ENCODE peak calls at places on chromosomes 6 and 20, in nine cellular contexts. One of them, this sample, is unnamed.

GRCh38 chr6:119842191-119842590 is 492.6 kb upstream of the MAN1A1 start:
- DNase-seq in B cell: no peak
- DNase-seq in AG10803: no peak
- DNase-seq in fibroblast of the aortic adventitia: no peak
- DNase-seq in choroid plexus epithelial cell: no peak
- DNase-seq in progenitor cell of endocrine pancreas: no peak
- DNase-seq in A549: no peak
- DNase-seq in epithelial cell of esophagus: no peak
- DNase-seq in H9: no peak
- DNase-seq in this sample: no peak

GRCh38 chr20:38642498-38642897 is 40.9 kb downstream of the ARHGAP40 start:
- DNase-seq in B cell: no peak
- DNase-seq in AG10803: no peak
- DNase-seq in fibroblast of the aortic adventitia: no peak
- DNase-seq in choroid plexus epithelial cell: no peak
- DNase-seq in progenitor cell of endocrine pancreas: no peak
- DNase-seq in A549: no peak
- DNase-seq in epithelial cell of esophagus: no peak
- DNase-seq in H9: no peak
- DNase-seq in this sample: no peak

GRCh38 chr20:13610205-13610604 is 28.5 kb downstream of the TASP1 start:
- DNase-seq in B cell: no peak
- DNase-seq in AG10803: no peak
- DNase-seq in fibroblast of the aortic adventitia: no peak
- DNase-seq in choroid plexus epithelial cell: no peak
- DNase-seq in progenitor cell of endocrine pancreas: no peak
- DNase-seq in A549: peak; percentile 38
- DNase-seq in epithelial cell of esophagus: no peak
- DNase-seq in H9: peak; percentile 49
- DNase-seq in this sample: no peak

GRCh38 chr6:24329022-24329421 is 28.8 kb downstream of the DCDC2 start:
- DNase-seq in B cell: no peak
- DNase-seq in AG10803: no peak
- DNase-seq in fibroblast of the aortic adventitia: no peak
- DNase-seq in choroid plexus epithelial cell: no peak
- DNase-seq in progenitor cell of endocrine pancreas: no peak
- DNase-seq in A549: no peak
- DNase-seq in epithelial cell of esophagus: no peak
- DNase-seq in H9: no peak
- DNase-seq in this sample: no peak

GRCh38 chr20:52749938-52750337 is 222.2 kb upstream of the TSHZ2 start:
- DNase-seq in B cell: no peak
- DNase-seq in AG10803: no peak
- DNase-seq in fibroblast of the aortic adventitia: no peak
- DNase-seq in choroid plexus epithelial cell: no peak
- DNase-seq in progenitor cell of endocrine pancreas: no peak
- DNase-seq in A549: no peak
- DNase-seq in epithelial cell of esophagus: no peak
- DNase-seq in H9: no peak
- DNase-seq in this sample: no peak

GRCh38 chr6:136782021-136782770 is 10.1 kb downstream of the MAP3K5 start:
- DNase-seq in B cell: no peak
- DNase-seq in AG10803: peak; percentile 62
- DNase-seq in fibroblast of the aortic adventitia: peak; percentile 62
- DNase-seq in choroid plexus epithelial cell: peak; percentile 80
- DNase-seq in progenitor cell of endocrine pancreas: no peak
- DNase-seq in A549: no peak
- DNase-seq in epithelial cell of esophagus: peak; percentile 84
- DNase-seq in H9: no peak
- DNase-seq in this sample: peak; percentile 57

GRCh38 chr6:14841901-14842421 is 403.9 kb upstream of the JARID2 start:
- DNase-seq in B cell: no peak
- DNase-seq in AG10803: peak; percentile 100
- DNase-seq in fibroblast of the aortic adventitia: peak; percentile 99
- DNase-seq in choroid plexus epithelial cell: peak; percentile 97
- DNase-seq in progenitor cell of endocrine pancreas: no peak
- DNase-seq in A549: peak; percentile 11
- DNase-seq in epithelial cell of esophagus: peak; percentile 43
- DNase-seq in H9: no peak
- DNase-seq in this sample: peak; percentile 86

GRCh38 chr20:47330933-47331708 is 25.4 kb downstream of the ZMYND8 start:
- DNase-seq in B cell: no peak
- DNase-seq in AG10803: peak; percentile 91
- DNase-seq in fibroblast of the aortic adventitia: peak; percentile 74
- DNase-seq in choroid plexus epithelial cell: peak; percentile 89
- DNase-seq in progenitor cell of endocrine pancreas: no peak
- DNase-seq in A549: peak; percentile 87
- DNase-seq in epithelial cell of esophagus: peak; percentile 78
- DNase-seq in H9: no peak
- DNase-seq in this sample: peak; percentile 87

GRCh38 chr20:12072945-12073245 is 155.2 kb downstream of the BTBD3 start:
- DNase-seq in B cell: no peak
- DNase-seq in AG10803: peak; percentile 62
- DNase-seq in fibroblast of the aortic adventitia: peak; percentile 60
- DNase-seq in choroid plexus epithelial cell: peak; percentile 66
- DNase-seq in progenitor cell of endocrine pancreas: no peak
- DNase-seq in A549: no peak
- DNase-seq in epithelial cell of esophagus: no peak
- DNase-seq in H9: no peak
- DNase-seq in this sample: peak; percentile 75

GRCh38 chr6:40444811-40445210 is 142.4 kb downstream of the LRFN2 start:
- DNase-seq in B cell: no peak
- DNase-seq in AG10803: no peak
- DNase-seq in fibroblast of the aortic adventitia: no peak
- DNase-seq in choroid plexus epithelial cell: no peak
- DNase-seq in progenitor cell of endocrine pancreas: no peak
- DNase-seq in A549: no peak
- DNase-seq in epithelial cell of esophagus: peak; percentile 60
- DNase-seq in H9: no peak
- DNase-seq in this sample: no peak

GRCh38 chr6:56101141-56101553 is 146.2 kb downstream of the COL21A1 start:
- DNase-seq in B cell: no peak
- DNase-seq in AG10803: peak; percentile 97
- DNase-seq in fibroblast of the aortic adventitia: peak; percentile 97
- DNase-seq in choroid plexus epithelial cell: peak; percentile 97
- DNase-seq in progenitor cell of endocrine pancreas: no peak
- DNase-seq in A549: peak; percentile 77
- DNase-seq in epithelial cell of esophagus: peak; percentile 95
- DNase-seq in H9: no peak
- DNase-seq in this sample: peak; percentile 97

GRCh38 chr6:117906905-117907599 is at the start of gene SLC35F1:
- DNase-seq in B cell: no peak
- DNase-seq in AG10803: peak; percentile 21
- DNase-seq in fibroblast of the aortic adventitia: peak; percentile 7
- DNase-seq in choroid plexus epithelial cell: peak; percentile 33
- DNase-seq in progenitor cell of endocrine pancreas: peak; percentile 69
- DNase-seq in A549: peak; percentile 6
- DNase-seq in epithelial cell of esophagus: peak; percentile 47
- DNase-seq in H9: peak; percentile 87
- DNase-seq in this sample: peak; percentile 27

GRCh38 chr6:16684896-16685554 is 76.2 kb downstream of the ATXN1 start:
- DNase-seq in B cell: peak; percentile 63
- DNase-seq in AG10803: peak; percentile 65
- DNase-seq in fibroblast of the aortic adventitia: peak; percentile 68
- DNase-seq in choroid plexus epithelial cell: peak; percentile 73
- DNase-seq in progenitor cell of endocrine pancreas: no peak
- DNase-seq in A549: peak; percentile 55
- DNase-seq in epithelial cell of esophagus: peak; percentile 96
- DNase-seq in H9: no peak
- DNase-seq in this sample: peak; percentile 50

GRCh38 chr6:2909718-2910117 is 6.6 kb upstream of the SERPINB9 start:
- DNase-seq in B cell: no peak
- DNase-seq in AG10803: no peak
- DNase-seq in fibroblast of the aortic adventitia: no peak
- DNase-seq in choroid plexus epithelial cell: peak; percentile 46
- DNase-seq in progenitor cell of endocrine pancreas: no peak
- DNase-seq in A549: no peak
- DNase-seq in epithelial cell of esophagus: no peak
- DNase-seq in H9: peak; percentile 24
- DNase-seq in this sample: no peak

GRCh38 chr6:97630592-97630991 is 347.6 kb upstream of the MMS22L start:
- DNase-seq in B cell: no peak
- DNase-seq in AG10803: peak; percentile 39
- DNase-seq in fibroblast of the aortic adventitia: peak; percentile 2
- DNase-seq in choroid plexus epithelial cell: peak; percentile 57
- DNase-seq in progenitor cell of endocrine pancreas: no peak
- DNase-seq in A549: no peak
- DNase-seq in epithelial cell of esophagus: peak; percentile 81
- DNase-seq in H9: no peak
- DNase-seq in this sample: peak; percentile 47

GRCh38 chr6:159116343-159116742 is 52.9 kb upstream of the FNDC1 start:
- DNase-seq in B cell: peak; percentile 93
- DNase-seq in AG10803: no peak
- DNase-seq in fibroblast of the aortic adventitia: no peak
- DNase-seq in choroid plexus epithelial cell: no peak
- DNase-seq in progenitor cell of endocrine pancreas: no peak
- DNase-seq in A549: no peak
- DNase-seq in epithelial cell of esophagus: no peak
- DNase-seq in H9: no peak
- DNase-seq in this sample: no peak

GRCh38 chr6:134230087-134230717 is 87.7 kb downstream of the SGK1 start:
- DNase-seq in B cell: no peak
- DNase-seq in AG10803: no peak
- DNase-seq in fibroblast of the aortic adventitia: no peak
- DNase-seq in choroid plexus epithelial cell: no peak
- DNase-seq in progenitor cell of endocrine pancreas: no peak
- DNase-seq in A549: no peak
- DNase-seq in epithelial cell of esophagus: no peak
- DNase-seq in H9: no peak
- DNase-seq in this sample: no peak

GRCh38 chr6:40634429-40634828 is 47.3 kb upstream of the LRFN2 start:
- DNase-seq in B cell: no peak
- DNase-seq in AG10803: no peak
- DNase-seq in fibroblast of the aortic adventitia: no peak
- DNase-seq in choroid plexus epithelial cell: no peak
- DNase-seq in progenitor cell of endocrine pancreas: no peak
- DNase-seq in A549: no peak
- DNase-seq in epithelial cell of esophagus: no peak
- DNase-seq in H9: no peak
- DNase-seq in this sample: no peak

GRCh38 chr20:47785900-47786762 is 850 bp upstream of the SULF2 start:
- DNase-seq in B cell: peak; percentile 49
- DNase-seq in AG10803: peak; percentile 83
- DNase-seq in fibroblast of the aortic adventitia: peak; percentile 76
- DNase-seq in choroid plexus epithelial cell: peak; percentile 85
- DNase-seq in progenitor cell of endocrine pancreas: peak; percentile 57
- DNase-seq in A549: peak; percentile 80
- DNase-seq in epithelial cell of esophagus: peak; percentile 85
- DNase-seq in H9: peak; percentile 67
- DNase-seq in this sample: peak; percentile 73

DNA sequence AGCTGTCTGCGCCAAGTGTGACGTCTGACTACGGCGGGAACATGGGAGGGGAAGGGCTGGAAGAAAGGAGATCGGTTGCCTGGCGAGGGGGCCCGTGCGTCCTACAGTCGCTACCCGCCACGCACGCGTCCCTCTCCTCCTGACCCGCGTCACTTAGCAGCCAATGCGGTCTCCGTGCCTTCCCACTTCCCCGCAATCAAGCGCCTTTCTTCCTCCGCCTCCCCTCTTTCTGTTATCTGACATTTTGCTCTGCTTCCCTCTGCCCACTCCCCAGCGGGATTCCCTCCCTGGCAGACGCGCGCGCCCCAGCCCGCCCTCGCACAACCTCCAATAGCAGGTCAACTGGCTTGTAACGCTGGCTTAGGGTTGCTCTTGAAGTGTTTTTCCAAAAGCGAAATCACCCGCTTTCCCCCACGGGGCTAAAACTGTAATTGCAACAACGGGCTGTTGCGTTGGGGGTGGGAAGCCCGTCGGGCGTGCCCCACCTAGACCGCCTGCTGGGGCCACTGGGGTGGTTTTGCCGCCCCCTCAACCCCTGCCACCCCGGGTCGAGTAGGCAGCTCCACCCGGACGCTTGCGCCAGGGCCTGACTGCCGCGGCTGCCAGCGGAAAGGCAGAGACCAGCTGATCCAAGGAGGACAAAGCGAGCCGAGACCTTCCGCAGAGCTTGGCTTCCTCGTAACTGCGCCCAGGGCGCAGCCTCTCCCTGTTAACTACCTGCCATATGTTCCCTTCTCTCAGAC is 6.2 kb upstream of the SOX4 start:
- DNase-seq in B cell: peak; percentile 52
- DNase-seq in AG10803: peak; percentile 53
- DNase-seq in fibroblast of the aortic adventitia: peak; percentile 76
- DNase-seq in choroid plexus epithelial cell: peak; percentile 74
- DNase-seq in progenitor cell of endocrine pancreas: peak; percentile 53
- DNase-seq in A549: peak; percentile 61
- DNase-seq in epithelial cell of esophagus: peak; percentile 74
- DNase-seq in H9: peak; percentile 75
- DNase-seq in this sample: peak; percentile 65
- TF ChIP-seq CTCF in B cell: peak; percentile 28
- TF ChIP-seq CTCF in AG10803: peak; percentile 38
- TF ChIP-seq CTCF in fibroblast of the aortic adventitia: peak; percentile 54
- TF ChIP-seq CTCF in choroid plexus epithelial cell: peak; percentile 51
- TF ChIP-seq CTCF in progenitor cell of endocrine pancreas: peak; percentile 49
- TF ChIP-seq CTCF in A549: no peak
- TF ChIP-seq CTCF in epithelial cell of esophagus: peak; percentile 17
- TF ChIP-seq CTCF in H9: peak; percentile 28
- TF ChIP-seq CTCF in this sample: peak; percentile 34

DNA sequence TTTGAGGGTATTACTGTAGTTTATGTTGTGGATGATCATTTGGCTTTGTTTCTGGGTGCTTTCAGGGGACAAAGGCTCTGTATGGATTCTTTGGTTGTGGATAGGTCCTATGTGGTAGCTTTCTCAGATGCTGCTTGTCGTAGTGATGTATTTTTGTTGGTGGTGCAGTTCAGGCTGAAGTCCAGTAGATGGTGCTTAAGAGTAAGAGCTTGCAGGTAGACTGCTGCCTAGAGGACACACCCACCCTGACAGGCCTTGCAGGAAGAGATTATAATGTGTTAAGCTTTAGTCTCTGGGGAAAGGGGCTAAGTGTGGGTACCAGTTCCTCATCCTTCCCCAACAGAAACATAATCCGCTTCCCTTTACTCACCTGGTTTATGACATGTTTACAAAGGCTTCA is 62.6 kb upstream of the ADGRB3 start:
- DNase-seq in B cell: no peak
- DNase-seq in AG10803: no peak
- DNase-seq in fibroblast of the aortic adventitia: no peak
- DNase-seq in choroid plexus epithelial cell: peak; percentile 43
- DNase-seq in progenitor cell of endocrine pancreas: no peak
- DNase-seq in A549: peak; percentile 47
- DNase-seq in epithelial cell of esophagus: peak; percentile 60
- DNase-seq in H9: peak; percentile 78
- DNase-seq in this sample: peak; percentile 11
- TF ChIP-seq CTCF in B cell: no peak
- TF ChIP-seq CTCF in AG10803: peak; percentile 11
- TF ChIP-seq CTCF in fibroblast of the aortic adventitia: peak; percentile 14
- TF ChIP-seq CTCF in choroid plexus epithelial cell: peak; percentile 49
- TF ChIP-seq CTCF in progenitor cell of endocrine pancreas: peak; percentile 57
- TF ChIP-seq CTCF in A549: no peak
- TF ChIP-seq CTCF in epithelial cell of esophagus: peak; percentile 54
- TF ChIP-seq CTCF in H9: peak; percentile 80
- TF ChIP-seq CTCF in this sample: peak; percentile 58

GRCh38 chr6:78619016-78619415 is 248.3 kb upstream of the IRAK1BP1 start:
- DNase-seq in B cell: no peak
- DNase-seq in AG10803: no peak
- DNase-seq in fibroblast of the aortic adventitia: peak; percentile 76
- DNase-seq in choroid plexus epithelial cell: peak; percentile 13
- DNase-seq in progenitor cell of endocrine pancreas: no peak
- DNase-seq in A549: no peak
- DNase-seq in epithelial cell of esophagus: no peak
- DNase-seq in H9: no peak
- DNase-seq in this sample: no peak
- TF ChIP-seq CTCF in B cell: no peak
- TF ChIP-seq CTCF in AG10803: no peak
- TF ChIP-seq CTCF in fibroblast of the aortic adventitia: no peak
- TF ChIP-seq CTCF in choroid plexus epithelial cell: no peak
- TF ChIP-seq CTCF in progenitor cell of endocrine pancreas: no peak
- TF ChIP-seq CTCF in A549: no peak
- TF ChIP-seq CTCF in epithelial cell of esophagus: no peak
- TF ChIP-seq CTCF in H9: no peak
- TF ChIP-seq CTCF in this sample: no peak

GRCh38 chr6:87848616-87849015 is 146.6 kb upstream of the AKIRIN2 start:
- DNase-seq in B cell: no peak
- DNase-seq in AG10803: no peak
- DNase-seq in fibroblast of the aortic adventitia: peak; percentile 16
- DNase-seq in choroid plexus epithelial cell: peak; percentile 28
- DNase-seq in progenitor cell of endocrine pancreas: no peak
- DNase-seq in A549: no peak
- DNase-seq in epithelial cell of esophagus: peak; percentile 84
- DNase-seq in H9: no peak
- DNase-seq in this sample: no peak
- TF ChIP-seq CTCF in B cell: no peak
- TF ChIP-seq CTCF in AG10803: no peak
- TF ChIP-seq CTCF in fibroblast of the aortic adventitia: no peak
- TF ChIP-seq CTCF in choroid plexus epithelial cell: no peak
- TF ChIP-seq CTCF in progenitor cell of endocrine pancreas: no peak
- TF ChIP-seq CTCF in A549: no peak
- TF ChIP-seq CTCF in epithelial cell of esophagus: no peak
- TF ChIP-seq CTCF in H9: no peak
- TF ChIP-seq CTCF in this sample: no peak

This sample was measured in astrocyte of the spinal cord.